ENCODE peak calls at places on chromosomes 13 and 19, in ten cellular contexts. L is adrenal gland, E is endodermal cell, B is neural crest cell, P is uterus, O is esophagus squamous epithelium, Z is mucosa of descending colon, T is psoas muscle, K is cardiac muscle cell, Y is GM10248. A is an unnamed sample.

GRCh38 chr13:26025196-26025595 is 26.6 kb downstream of the SHISA2 start:
- DNase-seq in L (no peak), E (peak; percentile 56), B (no peak), P (no peak), O (no peak), Z (no peak), T (no peak), K (peak; percentile 30), Y (no peak), A (no peak)

GRCh38 chr19:1062387-1063029 is 4.5 kb upstream of the ARHGAP45 start:
- DNase-seq in L (no peak), E (peak; percentile 60), B (no peak), P (no peak), O (no peak), Z (no peak), T (no peak), K (no peak), Y (peak; percentile 63), A (peak; percentile 22)

GRCh38 chr13:51907040-51907732 is 45.4 kb downstream of the CCDC70 start:
- DNase-seq in L (no peak), E (no peak), B (no peak), P (no peak), O (no peak), Z (no peak), T (no peak), K (no peak), Y (no peak), A (no peak)

GRCh38 chr13:35765387-35765786 is 288.9 kb upstream of the MAB21L1 start:
- DNase-seq in L (no peak), E (peak; percentile 62), B (no peak), P (no peak), O (no peak), Z (no peak), T (no peak), K (no peak), Y (no peak), A (no peak)

GRCh38 chr19:29690842-29691241 is 24.2 kb downstream of the C19orf12 start:
- DNase-seq in L (no peak), E (peak; percentile 79), B (no peak), P (no peak), O (no peak), Z (no peak), T (no peak), K (no peak), Y (no peak), A (no peak)

GRCh38 chr19:10433131-10433536 is 12.8 kb downstream of the PDE4A start:
- DNase-seq in L (no peak), E (no peak), B (no peak), P (no peak), O (no peak), Z (no peak), T (no peak), K (no peak), Y (no peak), A (no peak)

GRCh38 chr13:51913421-51914136 is 51.8 kb downstream of the CCDC70 start:
- DNase-seq in L (no peak), E (peak; percentile 76), B (no peak), P (no peak), O (no peak), Z (no peak), T (no peak), K (peak; percentile 43), Y (no peak), A (no peak)

GRCh38 chr19:57850553-57851017 is 926 bp downstream of the ZNF587 start:
- DNase-seq in L (no peak), E (peak; percentile 72), B (no peak), P (no peak), O (no peak), Z (peak; percentile 74), T (no peak), K (no peak), Y (no peak), A (peak; percentile 76)

GRCh38 chr13:93466502-93467036 is 240.0 kb downstream of the GPC6 start:
- DNase-seq in L (no peak), E (no peak), B (no peak), P (no peak), O (no peak), Z (no peak), T (no peak), K (no peak), Y (no peak), A (no peak)

GRCh38 chr19:40610396-40611064 is 9.4 kb downstream of the LTBP4 start:
- DNase-seq in L (peak; percentile 86), E (no peak), B (no peak), P (no peak), O (no peak), Z (peak; percentile 88), T (peak; percentile 72), K (no peak), Y (no peak), A (peak; percentile 77)

DNA sequence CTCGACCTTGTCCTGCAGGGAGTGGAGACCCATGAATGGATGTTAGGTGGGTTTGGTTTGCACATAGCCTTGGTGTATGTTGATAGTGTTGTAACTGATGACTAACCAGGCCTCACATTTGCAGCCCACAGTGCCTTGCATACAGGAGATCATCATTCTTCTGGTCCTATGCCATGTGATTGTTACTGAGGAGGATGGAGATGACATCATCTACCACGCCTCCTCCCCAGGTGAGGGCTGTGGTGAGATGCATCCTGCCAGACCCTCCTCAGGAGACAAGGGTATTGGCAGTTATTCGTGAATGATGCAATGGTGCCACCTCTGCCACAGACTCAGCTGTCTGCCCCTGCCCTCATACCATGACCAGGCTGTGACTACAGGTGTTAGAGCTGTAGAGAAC is 1294.1 kb downstream of the UQCRFS1 start:
- DNase-seq in L (no peak), E (no peak), B (no peak), P (no peak), O (no peak), Z (no peak), T (no peak), K (no peak), Y (no peak), A (no peak)
- TF ChIP-seq CTCF in L (no peak), E (no peak), B (no peak), P (no peak), O (no peak), Z (no peak), T (no peak), K (no peak), Y (no peak), A (no peak)

GRCh38 chr13:112587359-112587766 is 590 bp downstream of the TUBGCP3 start:
- DNase-seq in L (peak; percentile 92), E (peak; percentile 89), B (peak; percentile 63), P (peak; percentile 89), O (no peak), Z (peak; percentile 86), T (peak; percentile 91), K (peak; percentile 84), Y (peak; percentile 84), A (peak; percentile 87)

GRCh38 chr13:112586334-112586733 is 1.6 kb downstream of the TUBGCP3 start:
- DNase-seq in L (no peak), E (no peak), B (no peak), P (no peak), O (no peak), Z (no peak), T (no peak), K (no peak), Y (no peak), A (no peak)

GRCh38 chr13:112583592-112584277 is 4.2 kb downstream of the TUBGCP3 start:
- DNase-seq in L (peak; percentile 52), E (no peak), B (no peak), P (no peak), O (no peak), Z (no peak), T (peak; percentile 32), K (no peak), Y (peak; percentile 62), A (peak; percentile 43)

GRCh38 chr13:112588490-112589297 is 741 bp upstream of the TUBGCP3 start:
- DNase-seq in L (no peak), E (no peak), B (no peak), P (no peak), O (no peak), Z (no peak), T (no peak), K (no peak), Y (no peak), A (no peak)

GRCh38 chr13:112587767-112588489 is at the start of gene TUBGCP3:
- DNase-seq in L (peak; percentile 88), E (peak; percentile 91), B (peak; percentile 71), P (peak; percentile 70), O (no peak), Z (peak; percentile 91), T (peak; percentile 87), K (peak; percentile 90), Y (peak; percentile 92), A (peak; percentile 81)
- TF ChIP-seq CTCF in L (no peak), E (peak; percentile 35), B (peak; percentile 29), P (peak; percentile 45), O (peak; percentile 20), Z (no peak), T (no peak), K (no peak), Y (no peak), A (no peak)

GRCh38 chr19:15467734-15468214 is 3.4 kb upstream of the RASAL3 start:
- DNase-seq in L (no peak), E (no peak), B (no peak), P (no peak), O (no peak), Z (no peak), T (no peak), K (no peak), Y (no peak), A (no peak)
- TF ChIP-seq CTCF in L (no peak), E (no peak), B (no peak), P (no peak), O (no peak), Z (no peak), T (no peak), K (no peak), Y (no peak), A (no peak)

GRCh38 chr19:47156861-47157454 is 26.3 kb downstream of the SAE1 start:
- DNase-seq in L (no peak), E (no peak), B (no peak), P (no peak), O (no peak), Z (no peak), T (no peak), K (no peak), Y (peak; percentile 36), A (no peak)

GRCh38 chr19:47153266-47153665 is 22.6 kb downstream of the SAE1 start:
- DNase-seq in L (no peak), E (no peak), B (no peak), P (no peak), O (no peak), Z (no peak), T (no peak), K (no peak), Y (no peak), A (no peak)

GRCh38 chr19:47157455-47158321 is 27.1 kb downstream of the SAE1 start:
- DNase-seq in L (peak; percentile 39), E (peak; percentile 91), B (peak; percentile 47), P (peak; percentile 60), O (no peak), Z (no peak), T (peak; percentile 32), K (peak; percentile 78), Y (no peak), A (peak; percentile 62)

GRCh38 chr19:47152632-47153031 is 22.0 kb downstream of the SAE1 start:
- DNase-seq in L (no peak), E (no peak), B (no peak), P (no peak), O (no peak), Z (no peak), T (no peak), K (no peak), Y (no peak), A (peak; percentile 58)

DNA sequence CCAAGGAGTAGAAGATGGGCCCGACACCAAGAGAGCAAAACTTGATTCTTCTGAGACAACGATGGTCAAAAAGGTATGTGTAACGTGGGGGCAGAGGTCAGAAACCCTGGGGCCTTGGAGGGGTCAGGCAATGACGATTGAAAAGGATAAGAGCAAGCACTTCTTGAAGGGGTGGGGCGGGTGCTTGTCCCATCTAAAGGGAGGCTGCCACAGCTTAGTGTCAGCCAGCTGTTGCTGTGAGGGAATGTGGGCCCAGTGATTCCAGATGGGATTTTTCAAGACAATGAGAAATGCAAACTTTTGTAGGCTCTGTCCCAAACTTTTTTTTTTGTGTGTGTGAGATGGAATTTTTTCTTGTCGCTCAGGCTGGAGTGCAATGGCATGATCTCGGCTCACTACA is 24.5 kb downstream of the SAE1 start:
- DNase-seq in L (no peak), E (no peak), B (no peak), P (no peak), O (no peak), Z (no peak), T (no peak), K (no peak), Y (no peak), A (peak; percentile 43)
- TF ChIP-seq CTCF in L (no peak), E (no peak), B (no peak), P (no peak), O (no peak), Z (no peak), T (no peak), K (no peak), Y (no peak), A (no peak)